ENCODE peak calls at places on chromosome 1, in five cellular contexts. B is mesenchymal stem cell, I is neuronal stem cell, P is H9, M is H1. O is an unnamed sample. For H3K4me1, the result is how much of the 10 kb centered on the place peaks cover.

GRCh38 chr1:94385354-94385947 is 32.7 kb upstream of the ABCD3 start:
- DNase-seq in B (no peak), I (no peak), P (no peak), M (no peak), O (no peak)

GRCh38 chr1:206945779-206946178 is 487 bp downstream of the PIGR start:
- DNase-seq in B (no peak), I (no peak), P (no peak), M (no peak), O (no peak)

GRCh38 chr1:69994261-69994660 is 211.1 kb downstream of the LRRC40 start:
- DNase-seq in B (peak), I (no peak), P (no peak), M (no peak), O (no peak)

GRCh38 chr1:46549697-46550681 is 1.5 kb downstream of the KNCN start:
- DNase-seq in B (peak), I (peak), P (peak), M (no peak), O (peak)

GRCh38 chr1:236173174-236173767 is 30.9 kb downstream of the GPR137B start:
- DNase-seq in B (no peak), I (no peak), P (no peak), M (no peak), O (no peak)

GRCh38 chr1:215523906-215524305 is 43.2 kb upstream of the KCTD3 start:
- DNase-seq in B (peak), I (no peak), P (no peak), M (no peak), O (no peak)

GRCh38 chr1:228012555-228012954 is 5.8 kb downstream of the WNT3A start:
- DNase-seq in B (no peak), I (no peak), P (no peak), M (no peak), O (no peak)

GRCh38 chr1:147771216-147772125 is 11.1 kb upstream of the GJA5 start:
- DNase-seq in B (no peak), I (no peak), P (no peak), M (no peak), O (no peak)

GRCh38 chr1:165573787-165574186 is 30.0 kb downstream of the LRRC52 start:
- DNase-seq in B (no peak), I (no peak), P (no peak), M (no peak), O (no peak)

DNA sequence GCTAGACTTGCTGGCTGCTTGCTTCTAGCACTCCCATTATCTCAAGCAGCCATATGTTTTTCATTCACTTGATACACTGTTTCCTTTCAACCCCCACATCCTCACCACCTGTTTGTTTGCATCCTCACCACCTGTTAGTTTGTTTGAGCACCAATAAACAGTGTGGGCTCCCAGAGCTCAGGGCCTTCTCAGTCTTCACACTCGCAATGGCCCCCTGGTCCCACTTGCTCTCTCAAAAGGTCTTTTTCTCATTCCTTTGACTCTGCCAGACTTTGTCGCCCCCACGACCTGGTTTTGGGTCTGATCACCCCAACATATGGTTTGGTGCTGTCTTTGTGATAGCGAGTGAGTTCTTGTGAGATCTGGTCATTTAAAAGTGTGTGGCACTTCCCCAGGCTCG is 6.2 kb upstream of the PADI4 start:
- DNase-seq in B (peak), I (no peak), P (no peak), M (no peak), O (no peak)
- H3K4me1 ChIP-seq in B (under half), I (under half), P (under half), M (under half), O (under half)

DNA sequence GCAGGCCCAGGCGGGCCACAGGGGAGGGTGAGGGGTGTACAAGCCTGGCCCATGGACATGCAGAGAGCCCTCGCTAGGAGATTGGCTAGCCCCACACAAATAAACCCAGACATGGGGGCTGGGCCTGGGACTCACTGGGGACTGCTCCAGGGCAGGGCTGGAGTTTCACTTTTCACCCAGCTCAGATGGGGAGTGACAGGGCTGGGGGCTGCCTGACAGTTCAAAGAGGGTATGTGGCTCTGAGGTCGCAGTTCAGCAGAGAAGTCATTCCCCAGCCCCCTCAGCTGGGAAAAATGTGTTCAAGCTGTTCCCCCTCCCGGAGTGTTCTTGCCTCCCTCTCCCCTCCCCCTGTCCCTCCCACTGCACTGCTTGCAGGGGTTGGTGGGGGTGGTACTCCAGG is 277.1 kb downstream of the TRABD2B start:
- DNase-seq in B (no peak), I (no peak), P (no peak), M (no peak), O (no peak)
- H2BK12ac ChIP-seq in B (no peak), I (no peak), P (no peak), M (no peak), O (no peak)

GRCh38 chr1:56569661-56570060 is 9.7 kb downstream of the PLPP3 start:
- DNase-seq in B (no peak), I (no peak), P (no peak), M (no peak), O (peak)

GRCh38 chr1:56573311-56573710 is 6.1 kb downstream of the PLPP3 start:
- DNase-seq in B (no peak), I (no peak), P (no peak), M (no peak), O (no peak)

GRCh38 chr1:56570924-56571372 is 8.4 kb downstream of the PLPP3 start:
- DNase-seq in B (no peak), I (no peak), P (no peak), M (no peak), O (peak)

GRCh38 chr1:56574794-56575193 is 4.6 kb downstream of the PLPP3 start:
- DNase-seq in B (no peak), I (no peak), P (no peak), M (no peak), O (no peak)

DNA sequence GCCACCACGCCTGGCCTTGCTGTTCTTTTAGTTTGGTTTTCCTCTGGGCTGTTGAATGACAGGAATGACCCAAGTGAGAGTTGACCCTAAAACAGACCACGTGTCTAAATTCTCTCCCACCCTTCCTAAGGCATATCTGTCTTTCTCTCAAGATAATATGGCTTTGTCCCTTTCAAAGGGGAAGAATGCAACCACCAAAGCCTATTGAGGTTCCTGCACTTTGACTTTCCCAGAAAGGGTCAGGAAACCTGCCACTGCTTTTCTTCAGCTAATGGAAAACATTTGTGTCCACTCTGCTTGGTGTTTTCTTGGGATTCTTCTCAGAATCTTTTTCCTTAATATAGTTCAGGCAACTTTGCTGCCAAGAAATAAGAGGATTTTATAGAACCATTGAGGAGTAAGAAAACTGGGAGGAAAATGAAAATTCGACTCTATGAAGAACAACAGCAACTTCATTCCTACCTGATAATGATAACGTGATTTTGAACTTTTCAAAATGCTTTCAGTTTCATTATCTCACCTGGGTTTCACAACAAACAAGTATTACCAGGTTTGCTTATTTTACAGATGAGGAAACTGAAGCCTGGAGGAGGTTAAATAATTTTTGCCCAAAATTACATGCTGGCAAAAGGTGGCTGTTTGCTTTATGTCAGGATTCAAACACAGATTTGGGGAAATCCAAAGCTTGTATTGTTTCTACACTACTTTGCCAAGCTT is 6.9 kb downstream of the PLPP3 start:
- DNase-seq in B (no peak), I (no peak), P (no peak), M (no peak), O (peak)
- H4K91ac ChIP-seq in B (no peak), I (no peak), P (no peak), M (no peak), O (no peak)

DNA sequence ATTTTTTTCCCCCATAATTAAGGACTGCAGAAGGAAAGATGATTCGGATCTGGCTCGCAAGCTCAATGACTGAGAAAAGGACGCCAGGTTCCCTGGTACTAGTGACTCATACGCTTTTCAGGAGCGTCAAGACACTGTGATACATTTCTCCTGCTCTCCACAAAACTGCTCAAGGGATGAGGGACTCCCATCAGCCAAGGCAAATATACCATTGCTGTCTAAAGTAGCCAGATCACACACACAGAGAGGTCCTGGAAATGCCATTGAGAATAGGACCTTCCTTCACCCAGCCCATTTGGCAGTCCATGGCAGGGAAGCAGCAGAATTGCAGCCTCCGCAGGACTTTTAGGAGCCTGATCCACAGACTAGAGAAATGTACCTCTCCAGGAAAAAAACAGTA is 253.6 kb upstream of the IRF2BP2 start:
- DNase-seq in B (peak), I (no peak), P (no peak), M (no peak), O (no peak)
- H3K4me1 ChIP-seq in B (under half), I (under half), P (under half), M (under half), O (under half)

DNA sequence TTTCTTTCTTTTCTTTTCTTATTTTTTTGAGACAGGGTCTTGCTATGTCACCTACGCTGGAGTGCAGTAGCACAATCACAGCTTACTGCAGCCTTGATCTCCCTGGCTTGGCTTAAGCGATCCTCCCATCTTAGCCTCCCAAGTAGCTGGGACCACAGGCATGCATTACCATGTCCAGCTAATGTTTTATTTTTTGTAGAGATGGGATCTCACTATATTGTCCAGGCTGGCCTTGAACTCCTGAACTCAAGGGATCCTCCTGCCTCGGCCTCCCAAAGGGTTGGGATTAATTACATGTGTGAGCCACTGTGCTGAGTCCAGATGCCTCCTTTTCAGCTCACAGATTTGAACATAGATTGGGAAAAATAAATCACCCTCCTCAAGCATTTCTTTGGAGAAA is 95.7 kb downstream of the UROD start:
- DNase-seq in B (no peak), I (no peak), P (no peak), M (no peak), O (no peak)
- H2BK12ac ChIP-seq in B (no peak), I (no peak), P (no peak), M (no peak), O (no peak)

GRCh38 chr1:59569198-59569597 is 245.6 kb upstream of the HOOK1 start:
- DNase-seq in B (peak), I (no peak), P (no peak), M (no peak), O (no peak)
- H4K91ac ChIP-seq in B (no peak), I (no peak), P (no peak), M (no peak), O (no peak)

DNA sequence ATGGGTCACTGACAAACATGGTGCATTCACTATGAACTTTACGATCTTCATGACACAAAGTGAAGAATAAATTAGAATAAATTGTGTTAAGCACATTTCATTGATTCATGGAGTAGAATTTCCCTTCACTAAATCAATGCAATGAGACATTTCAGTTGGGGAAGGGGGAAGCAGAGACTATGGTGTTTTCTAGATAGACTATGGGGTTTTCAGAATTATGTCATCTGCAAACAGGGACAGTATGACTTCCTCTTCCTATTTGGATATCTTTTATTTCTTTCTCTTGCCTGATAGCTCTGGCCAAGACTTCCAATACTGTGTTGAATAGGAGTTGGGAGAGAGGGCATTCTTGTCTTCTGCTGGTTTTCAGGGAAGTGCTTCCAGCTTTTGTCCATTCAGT is 80.0 kb upstream of the C1orf105 start:
- DNase-seq in B (no peak), I (no peak), P (no peak), M (no peak), O (no peak)
- H3K4me1 ChIP-seq in B (under half), I (under half), P (under half), M (under half), O (under half)

GRCh38 chr1:201758508-201759050 is 70.4 kb upstream of the IPO9 start:
- DNase-seq in B (no peak), I (no peak), P (no peak), M (no peak), O (no peak)
- H2BK12ac ChIP-seq in B (no peak), I (no peak), P (no peak), M (no peak), O (no peak)

DNA sequence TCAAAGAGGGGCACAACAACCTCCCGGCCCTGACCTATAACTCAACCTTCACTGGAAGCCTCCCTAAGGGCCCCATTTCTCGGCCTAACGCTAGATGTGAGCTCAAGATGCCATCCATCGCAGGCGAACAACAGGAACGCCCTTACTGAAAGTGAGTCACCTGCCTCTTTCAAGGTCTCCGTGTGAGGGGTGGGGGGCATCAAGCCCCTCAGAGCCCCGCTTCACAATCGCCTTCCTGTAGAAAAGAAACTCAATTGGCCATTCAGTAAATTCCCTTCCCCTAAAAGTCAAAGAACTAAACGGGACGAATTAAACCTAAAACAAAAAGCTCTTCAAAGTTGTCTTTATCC is 667 bp downstream of the ZMYM6 start:
- DNase-seq in B (peak), I (no peak), P (peak), M (peak), O (peak)
- H4K91ac ChIP-seq in B (no peak), I (no peak), P (no peak), M (no peak), O (no peak)